ENCODE peak calls at places on chromosomes 12 and 14, in four cellular contexts. D, C, U and E are unnamed samples.

GRCh38 chr14:103528158-103528511 is 861 bp upstream of the TRMT61A start:
- DNase-seq in D (peak; percentile 75), C (no peak), U (no peak), E (no peak)

GRCh38 chr12:7103837-7104236 is 5.2 kb downstream of the C1RL start:
- DNase-seq in D (no peak), C (no peak), U (no peak), E (no peak)

GRCh38 chr14:105529506-105530445 is 3.4 kb downstream of the TMEM121 start:
- DNase-seq in D (peak; percentile 66), C (no peak), U (no peak), E (peak; percentile 61)

GRCh38 chr14:105116451-105117256 is 51.4 kb upstream of the GPR132 start:
- DNase-seq in D (no peak), C (no peak), U (no peak), E (no peak)

GRCh38 chr12:124413401-124413800 is 118.5 kb downstream of the RFLNA start:
- DNase-seq in D (no peak), C (no peak), U (peak; percentile 80), E (peak; percentile 71)

GRCh38 chr14:91424813-91425719 is 7.4 kb upstream of the CCDC88C start:
- DNase-seq in D (no peak), C (no peak), U (no peak), E (no peak)

GRCh38 chr12:107092669-107093546 is 441 bp downstream of the CRY1 start:
- DNase-seq in D (no peak), C (peak; percentile 82), U (peak; percentile 52), E (peak; percentile 20)

GRCh38 chr14:96754162-96754844 is 42.9 kb upstream of the VRK1 start:
- DNase-seq in D (no peak), C (no peak), U (no peak), E (no peak)

GRCh38 chr12:124259168-124260066 is 35.5 kb upstream of the RFLNA start:
- DNase-seq in D (no peak), C (no peak), U (peak; percentile 61), E (no peak)

DNA sequence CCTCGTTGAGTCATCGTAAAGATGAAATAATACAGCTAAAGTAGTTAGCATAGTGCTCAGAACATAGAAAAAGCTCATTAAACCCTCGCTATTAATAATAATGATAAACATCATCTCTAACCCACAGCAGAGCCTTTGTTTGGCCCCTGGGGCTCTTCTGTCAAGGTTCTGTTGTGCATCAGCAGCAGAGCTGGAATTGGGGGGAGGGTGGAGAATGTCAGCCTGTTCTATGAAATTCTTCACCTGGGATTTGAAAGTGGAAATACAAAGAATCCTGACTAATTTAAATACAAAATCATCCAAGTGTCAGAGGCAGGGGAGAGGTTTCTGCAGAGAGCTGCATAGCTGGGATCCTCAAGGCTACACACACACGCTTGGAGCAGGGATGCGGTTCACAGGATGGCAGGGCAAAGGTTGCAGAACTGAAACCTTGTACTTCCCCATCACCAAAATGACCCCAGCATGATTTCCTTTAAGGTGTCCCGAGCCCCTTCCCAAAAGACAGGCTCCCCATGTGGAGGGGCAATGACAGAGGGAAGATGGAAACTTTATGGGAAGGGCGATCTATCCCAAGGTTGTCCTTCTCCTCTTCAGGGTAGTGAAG is 71.8 kb downstream of the DAD1 start:
- DNase-seq in D (no peak), C (no peak), U (peak; percentile 54), E (no peak)
- H3K4me1 ChIP-seq in D (peaks cover 39% of the 10 kb centered on the region), C (peaks cover 5% of the 10 kb centered on the region), U (peaks cover 10% of the 10 kb centered on the region), E (peaks cover 9% of the 10 kb centered on the region)

GRCh38 chr12:116164263-116164817 is 113.2 kb downstream of the MED13L start:
- DNase-seq in D (no peak), C (no peak), U (peak; percentile 38), E (no peak)
- H3K4me1 ChIP-seq in D (peaks cover 28% of the 10 kb centered on the region), C (peaks cover 31% of the 10 kb centered on the region), U (peaks cover 36% of the 10 kb centered on the region), E (peaks cover 56% of the 10 kb centered on the region)

GRCh38 chr14:61438497-61438859 is 117.1 kb downstream of the PRKCH start:
- DNase-seq in D (no peak), C (no peak), U (no peak), E (no peak)
- H3K4me1 ChIP-seq in D (peaks cover 6% of the 10 kb centered on the region), C (peaks cover 43% of the 10 kb centered on the region), U (no peaks in the 10 kb centered on the region), E (peaks cover 68% of the 10 kb centered on the region)

GRCh38 chr12:50258167-50258551 is 25.2 kb downstream of the LIMA1 start:
- DNase-seq in D (peak; percentile 83), C (no peak), U (no peak), E (peak; percentile 37)
- H3K4me1 ChIP-seq in D (peaks cover 22% of the 10 kb centered on the region), C (peaks cover 34% of the 10 kb centered on the region), U (no peaks in the 10 kb centered on the region), E (peaks cover 20% of the 10 kb centered on the region)